ENCODE peak calls at places on chromosomes 16 and 17, in eight cellular contexts. I is A549, F is upper lobe of right lung, H is HCT116, B is K562, M is GM20000, Z is WTC11, Q is fibroblast of the aortic adventitia. K is an unnamed sample.
A peak's percentile ranks its signal among the peaks of the same experiment; 100 is the strongest.

GRCh38 chr16:89695875-89696597 is 5.5 kb downstream of the SPATA2L start:
- DNase-seq in I (no peak), F (no peak), H (no peak), B (no peak), M (no peak), Z (no peak), Q (no peak), K (no peak)

GRCh38 chr16:11632455-11632921 is 35.8 kb upstream of the SNN start:
- DNase-seq in I (no peak), F (peak; percentile 84), H (no peak), B (no peak), M (no peak), Z (no peak), Q (peak; percentile 88), K (no peak)

GRCh38 chr17:69654981-69655581 is 240.6 kb downstream of the MAP2K6 start:
- DNase-seq in I (peak; percentile 11), F (no peak), H (no peak), B (no peak), M (no peak), Z (no peak), Q (peak; percentile 92), K (no peak)

GRCh38 chr17:29379084-29379811 is 10.9 kb upstream of the TAOK1 start:
- DNase-seq in I (no peak), F (no peak), H (no peak), B (no peak), M (no peak), Z (no peak), Q (no peak), K (peak; percentile 81)

GRCh38 chr17:19013806-19014627 is 9.5 kb upstream of the FAM83G start:
- DNase-seq in I (no peak), F (no peak), H (no peak), B (no peak), M (no peak), Z (no peak), Q (no peak), K (no peak)

GRCh38 chr17:17554266-17554665 is 37.2 kb downstream of the PEMT start:
- DNase-seq in I (no peak), F (no peak), H (no peak), B (no peak), M (no peak), Z (no peak), Q (no peak), K (no peak)

GRCh38 chr17:77144227-77144626 is 3.5 kb downstream of the SEC14L1 start:
- DNase-seq in I (no peak), F (no peak), H (no peak), B (no peak), M (no peak), Z (no peak), Q (no peak), K (no peak)

GRCh38 chr17:82788206-82789001 is 36.5 kb downstream of the TBCD start:
- DNase-seq in I (no peak), F (no peak), H (no peak), B (no peak), M (no peak), Z (no peak), Q (no peak), K (no peak)

GRCh38 chr16:56848056-56848936 is 16.7 kb upstream of the SLC12A3 start:
- DNase-seq in I (no peak), F (peak; percentile 62), H (no peak), B (peak; percentile 23), M (no peak), Z (peak; percentile 7), Q (peak; percentile 80), K (no peak)

GRCh38 chr16:81797443-81797842 is 18.4 kb downstream of the PLCG2 start:
- DNase-seq in I (no peak), F (no peak), H (no peak), B (no peak), M (peak; percentile 65), Z (no peak), Q (no peak), K (no peak)

GRCh38 chr16:85460983-85461813 is 151.9 kb upstream of the GSE1 start:
- DNase-seq in I (peak; percentile 43), F (no peak), H (no peak), B (peak; percentile 34), M (no peak), Z (no peak), Q (peak; percentile 29), K (no peak)

GRCh38 chr17:41494524-41494923 is 4.8 kb upstream of the KRT36 start:
- DNase-seq in I (no peak), F (no peak), H (no peak), B (no peak), M (no peak), Z (no peak), Q (peak; percentile 22), K (no peak)

GRCh38 chr17:40087903-40088718 is 12.3 kb downstream of the NR1D1 start:
- DNase-seq in I (no peak), F (no peak), H (no peak), B (no peak), M (no peak), Z (no peak), Q (no peak), K (no peak)

GRCh38 chr17:38752119-38752929 is at the start of gene PSMB3:
- DNase-seq in I (peak; percentile 100), F (peak; percentile 98), H (peak; percentile 100), B (peak; percentile 99), M (peak; percentile 93), Z (peak; percentile 93), Q (peak; percentile 100), K (peak; percentile 100)

GRCh38 chr16:27314161-27314723 is 468 bp downstream of the IL4R start:
- DNase-seq in I (peak; percentile 68), F (peak; percentile 77), H (peak; percentile 42), B (peak; percentile 37), M (peak; percentile 72), Z (peak; percentile 34), Q (peak; percentile 94), K (no peak)

GRCh38 chr16:4116328-4117249 is at the start of gene ADCY9:
- DNase-seq in I (peak; percentile 69), F (peak; percentile 91), H (peak; percentile 16), B (peak; percentile 82), M (peak; percentile 97), Z (peak; percentile 83), Q (peak; percentile 55), K (peak; percentile 25)

GRCh38 chr17:74296548-74296936 is 22.5 kb downstream of the DNAI2 start:
- DNase-seq in I (peak; percentile 73), F (no peak), H (peak; percentile 57), B (peak; percentile 96), M (peak; percentile 40), Z (peak; percentile 56), Q (peak; percentile 84), K (peak; percentile 21)

GRCh38 chr17:58520843-58521430 is 6.5 kb upstream of the MTMR4 start:
- DNase-seq in I (peak; percentile 58), F (no peak), H (no peak), B (peak; percentile 50), M (no peak), Z (peak; percentile 50), Q (no peak), K (no peak)

GRCh38 chr16:65201446-65202010 is 79.7 kb upstream of the CDH11 start:
- DNase-seq in I (no peak), F (no peak), H (no peak), B (no peak), M (no peak), Z (no peak), Q (no peak), K (no peak)

GRCh38 chr16:77063617-77064016 is 127.4 kb upstream of the MON1B start:
- DNase-seq in I (no peak), F (no peak), H (no peak), B (no peak), M (no peak), Z (no peak), Q (no peak), K (peak; percentile 63)

GRCh38 chr17:79792984-79793923 is 3.6 kb downstream of the CBX8 start:
- DNase-seq in I (peak; percentile 80), F (no peak), H (no peak), B (no peak), M (no peak), Z (peak; percentile 44), Q (peak; percentile 95), K (no peak)

GRCh38 chr16:636206-637080 is at the start of gene METTL26:
- DNase-seq in I (peak; percentile 96), F (peak; percentile 98), H (peak; percentile 63), B (peak; percentile 97), M (peak; percentile 99), Z (peak; percentile 94), Q (peak; percentile 93), K (peak; percentile 84)
- TF ChIP-seq CTCF in I (no peak), F (no peak), H (no peak), B (peak; percentile 68), M (no peak), Z (no peak), Q (no peak), K (peak; percentile 21)

GRCh38 chr17:72954595-72954994 is 137.9 kb downstream of the SLC39A11 start:
- DNase-seq in I (no peak), F (no peak), H (no peak), B (no peak), M (no peak), Z (no peak), Q (no peak), K (no peak)

GRCh38 chr17:72952641-72953313 is 139.7 kb downstream of the SLC39A11 start:
- DNase-seq in I (no peak), F (no peak), H (no peak), B (no peak), M (no peak), Z (no peak), Q (no peak), K (no peak)

GRCh38 chr17:72952220-72952619 is 140.3 kb downstream of the SLC39A11 start:
- DNase-seq in I (no peak), F (no peak), H (no peak), B (no peak), M (no peak), Z (peak; percentile 21), Q (no peak), K (no peak)

GRCh38 chr17:72955391-72956140 is 136.9 kb downstream of the SLC39A11 start:
- DNase-seq in I (no peak), F (no peak), H (no peak), B (no peak), M (no peak), Z (no peak), Q (no peak), K (no peak)

GRCh38 chr17:72953621-72954020 is 138.9 kb downstream of the SLC39A11 start:
- DNase-seq in I (no peak), F (no peak), H (peak; percentile 19), B (no peak), M (no peak), Z (no peak), Q (no peak), K (no peak)
- TF ChIP-seq CTCF in I (no peak), F (no peak), H (no peak), B (no peak), M (no peak), Z (no peak), Q (no peak), K (no peak)

DNA sequence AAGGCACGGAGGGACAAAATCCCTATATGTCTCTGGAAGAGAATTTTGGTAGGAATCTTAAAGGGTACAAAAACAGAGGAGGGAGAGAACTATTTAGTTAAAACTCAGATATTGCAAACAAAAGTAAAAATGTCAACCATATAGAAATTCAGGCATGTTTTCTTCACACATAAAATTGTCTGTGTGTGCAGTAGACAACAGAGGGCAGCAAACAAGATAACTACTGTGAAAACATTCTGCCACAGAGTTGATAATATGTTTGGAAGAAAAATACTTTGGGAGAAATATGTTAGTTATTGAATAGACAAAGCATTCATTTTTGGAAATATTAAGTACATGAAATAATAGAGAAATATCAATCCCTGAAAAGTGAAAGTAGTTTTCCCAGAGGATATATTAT is 56.2 kb downstream of the SNX11 start:
- DNase-seq in I (no peak), F (no peak), H (no peak), B (no peak), M (no peak), Z (no peak), Q (no peak), K (no peak)
- TF ChIP-seq CTCF in I (peak; percentile 24), F (no peak), H (peak; percentile 22), B (no peak), M (no peak), Z (no peak), Q (no peak), K (peak; percentile 46)

GRCh38 chr16:74774223-74775139 is at the start of gene FA2H:
- DNase-seq in I (peak; percentile 71), F (peak; percentile 93), H (peak; percentile 59), B (peak; percentile 84), M (peak; percentile 96), Z (peak; percentile 88), Q (no peak), K (peak; percentile 44)
- TF ChIP-seq CTCF in I (peak; percentile 50), F (peak; percentile 30), H (no peak), B (peak; percentile 49), M (peak; percentile 23), Z (no peak), Q (no peak), K (peak; percentile 44)